ENCODE peak calls at places on chromosomes 11 and 22, in five cellular contexts. C is GM12878, Y is K562, R is H1, I is HepG2. A is an unnamed sample.

GRCh38 chr11:77557553-77557952 is 32.2 kb upstream of the AQP11 start:
- DNase-seq in I (peak), Y (no peak), C (no peak), R (no peak), A (no peak)

GRCh38 chr11:71420455-71421241 is 27.5 kb downstream of the DHCR7 start:
- DNase-seq in Y (peak), I (peak), C (peak), R (peak), A (peak)

GRCh38 chr11:4551346-4551979 is 6.5 kb downstream of the OR52M1 start:
- DNase-seq in I (peak), C (no peak), R (no peak), Y (peak), A (no peak)

GRCh38 chr22:19875061-19875530 is 20.4 kb upstream of the GNB1L start:
- DNase-seq in R (no peak), I (no peak), Y (no peak), C (no peak), A (no peak)

GRCh38 chr22:23285734-23286133 is 105.4 kb downstream of the BCR start:
- DNase-seq in C (no peak), I (no peak), R (no peak), Y (peak), A (no peak)

GRCh38 chr11:64148200-64148916 is 17.6 kb downstream of the MACROD1 start:
- DNase-seq in I (peak), C (no peak), R (peak), Y (peak), A (peak)

GRCh38 chr11:65506316-65506769 is 7.5 kb downstream of the MALAT1 start:
- DNase-seq in C (no peak), I (no peak), Y (no peak), R (no peak), A (no peak)

GRCh38 chr11:119697882-119698281 is 31.1 kb downstream of the NECTIN1 start:
- DNase-seq in I (no peak), Y (no peak), R (no peak), C (no peak), A (no peak)

GRCh38 chr11:118572075-118572913 is at the start of gene ARCN1:
- DNase-seq in Y (peak), C (peak), R (peak), I (peak), A (peak)

DNA sequence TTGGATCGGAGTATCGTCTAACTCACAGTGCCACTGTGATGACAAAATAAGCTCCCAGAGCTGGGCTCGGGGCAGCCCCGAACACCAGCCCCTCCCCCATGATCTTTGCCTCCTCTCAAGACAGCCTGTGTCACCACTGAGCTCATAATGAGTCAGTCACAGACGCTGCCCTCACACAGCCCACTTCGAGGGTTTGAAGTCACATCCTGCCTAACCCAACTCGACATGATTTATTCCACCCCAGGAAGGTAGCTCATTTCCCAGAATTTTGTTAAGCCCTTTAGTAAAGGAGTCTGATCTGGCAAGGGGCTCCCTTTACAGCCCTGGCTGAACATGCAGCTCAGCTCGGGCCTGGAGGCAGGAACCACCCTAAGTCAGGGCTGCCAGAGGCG is 22.8 kb downstream of the MYH9 start:
- DNase-seq in R (no peak), Y (peak), C (no peak), I (no peak), A (peak)
- TF ChIP-seq POLR2AphosphoS5 in R (no peak), Y (no peak), C (peak), I (no peak), A (no peak)

DNA sequence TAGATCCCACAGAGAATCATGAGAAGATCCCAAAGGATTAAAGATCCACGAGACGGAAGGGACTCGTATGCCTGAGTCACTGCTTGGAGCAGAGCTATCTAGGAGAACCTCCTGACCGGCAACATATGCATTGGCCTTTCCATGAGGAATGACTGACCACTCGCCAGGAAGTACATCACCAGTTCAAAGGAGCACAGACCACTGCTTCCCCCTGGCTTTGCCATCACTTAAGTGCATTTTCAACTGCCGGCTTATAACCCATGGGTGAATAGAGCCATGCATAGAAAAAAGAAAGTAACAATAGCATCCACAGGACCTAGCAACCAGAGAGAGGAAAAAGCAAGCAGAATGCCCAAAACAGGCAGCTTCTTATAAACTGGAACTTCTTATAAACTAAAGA is 98.3 kb upstream of the ZC3H12C start:
- DNase-seq in Y (no peak), R (no peak), I (no peak), C (no peak), A (no peak)
- TF ChIP-seq JUND in Y (no peak), R (no peak), I (no peak), C (no peak), A (no peak)

DNA sequence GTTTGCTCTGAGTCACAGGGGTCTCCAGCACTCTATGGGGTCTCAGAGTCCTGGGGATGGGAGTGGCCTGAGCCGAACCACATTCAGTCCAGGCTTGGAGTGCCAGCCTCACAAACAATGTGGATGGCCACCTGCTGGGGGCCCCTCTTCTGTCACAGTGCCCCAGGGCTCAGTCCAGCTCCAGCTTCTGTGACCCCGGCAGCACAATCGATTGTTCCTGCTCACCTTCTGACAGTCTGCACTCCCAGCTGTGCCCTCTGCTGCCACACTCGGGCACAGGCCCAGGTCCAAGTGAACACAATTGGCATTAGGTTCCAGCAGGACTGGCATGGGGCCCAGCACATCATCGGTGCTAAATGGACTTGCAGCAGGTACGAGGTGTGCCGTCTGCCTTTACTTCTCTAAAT is 84.8 kb downstream of the TP53I11 start:
- DNase-seq in R (no peak), C (no peak), I (no peak), Y (no peak), A (no peak)
- TF ChIP-seq ATF3 in R (no peak), C (no peak), I (no peak), Y (no peak), A (no peak)

GRCh38 chr22:47309946-47310345 is 547.5 kb downstream of the TBC1D22A start:
- DNase-seq in C (no peak), R (no peak), I (no peak), Y (no peak), A (no peak)
- TF ChIP-seq POLR2AphosphoS5 in C (no peak), R (no peak), I (no peak), Y (no peak), A (no peak)

DNA sequence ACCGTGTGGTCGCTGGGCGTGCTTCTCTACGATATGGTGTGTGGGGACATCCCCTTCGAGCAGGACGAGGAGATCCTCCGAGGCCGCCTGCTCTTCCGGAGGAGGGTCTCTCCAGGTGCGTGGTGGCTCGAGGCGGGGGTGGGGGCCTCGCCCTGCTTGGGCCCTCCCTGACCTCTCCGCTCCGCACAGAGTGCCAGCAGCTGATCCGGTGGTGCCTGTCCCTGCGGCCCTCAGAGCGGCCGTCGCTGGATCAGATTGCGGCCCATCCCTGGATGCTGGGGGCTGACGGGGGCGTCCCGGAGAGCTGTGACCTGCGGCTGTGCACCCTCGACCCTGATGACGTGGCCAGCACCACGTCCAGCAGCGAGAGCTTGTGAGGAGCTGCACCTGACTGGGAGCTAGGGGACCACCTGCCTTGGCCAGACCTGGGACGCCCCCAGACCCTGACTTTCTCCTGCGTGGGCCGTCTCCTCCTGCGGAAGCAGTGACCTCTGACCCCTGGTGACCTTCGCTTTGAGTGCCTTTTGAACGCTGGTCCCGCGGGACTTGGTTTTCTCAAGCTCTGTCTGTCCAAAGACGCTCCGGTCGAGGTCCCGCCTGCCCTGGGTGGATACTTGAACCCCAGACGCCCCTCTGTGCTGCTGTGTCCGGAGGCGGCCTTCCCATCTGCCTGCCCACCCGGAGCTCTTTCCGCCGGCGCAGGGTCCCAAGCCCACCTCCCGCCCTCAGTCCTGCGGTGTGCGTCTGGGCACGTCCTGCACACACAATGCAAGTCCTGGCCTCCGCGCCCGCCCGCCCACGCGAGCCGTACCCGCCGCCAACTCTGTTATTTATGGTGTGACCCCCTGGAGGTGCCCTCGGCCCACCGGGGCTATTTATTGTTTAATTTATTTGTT is 2.4 kb downstream of the PIM3 start:
- DNase-seq in C (no peak), R (no peak), Y (no peak), I (no peak), A (no peak)
- TF ChIP-seq JUND in C (no peak), R (no peak), Y (peak), I (no peak), A (no peak)

GRCh38 chr11:21514298-21514697 is 678.6 kb upstream of the ANO5 start:
- DNase-seq in Y (no peak), R (no peak), C (no peak), I (peak), A (no peak)

DNA sequence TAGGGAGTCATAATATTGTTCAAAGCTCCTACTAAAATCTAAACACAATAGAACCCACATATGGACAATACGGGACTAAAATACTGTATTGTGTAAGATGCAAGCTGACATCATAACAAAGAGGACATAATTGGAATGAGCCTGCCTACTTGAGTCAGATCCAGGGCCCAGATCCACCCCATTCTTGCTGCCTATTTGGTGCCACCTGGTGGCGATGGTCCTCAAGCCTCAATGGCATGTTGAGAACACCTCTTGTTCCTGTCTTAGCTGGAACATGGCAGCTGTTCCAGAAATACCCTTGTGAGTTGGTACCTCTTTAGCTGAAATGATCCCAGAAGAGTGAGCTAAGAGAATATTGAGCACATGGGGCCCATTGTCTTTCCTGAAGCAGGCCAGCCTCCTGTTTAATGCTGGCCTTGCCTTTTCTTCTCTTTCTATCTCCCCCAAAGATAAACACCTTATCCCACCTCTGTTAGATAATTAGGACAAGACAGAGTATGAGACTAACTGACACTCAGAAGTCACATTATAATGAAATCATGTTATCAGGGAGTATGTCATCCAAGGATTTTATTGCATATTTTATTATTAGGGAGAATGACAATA is 680.9 kb upstream of the ANO5 start:
- DNase-seq in R (peak), Y (peak), C (no peak), I (peak), A (peak)
- TF ChIP-seq ATF3 in R (no peak), Y (no peak), C (no peak), I (no peak), A (no peak)

GRCh38 chr11:18705651-18706281 is 7.2 kb downstream of the TMEM86A start:
- DNase-seq in Y (no peak), C (no peak), R (no peak), I (no peak), A (no peak)
- TF ChIP-seq POLR2AphosphoS5 in Y (no peak), C (no peak), R (no peak), I (no peak), A (no peak)

GRCh38 chr11:112469376-112469775 is 208.7 kb upstream of the PLET1 start:
- DNase-seq in R (no peak), C (no peak), Y (no peak), I (no peak), A (no peak)
- TF ChIP-seq JUND in R (no peak), C (no peak), Y (no peak), I (no peak), A (no peak)

GRCh38 chr11:337711-338110 is 17.1 kb upstream of the IFITM3 start:
- DNase-seq in I (no peak), C (no peak), Y (no peak), R (no peak), A (no peak)

GRCh38 chr11:339963-340362 is 19.3 kb upstream of the IFITM3 start:
- DNase-seq in Y (no peak), I (no peak), R (no peak), C (no peak), A (no peak)

GRCh38 chr11:336666-337002 is 16.0 kb upstream of the IFITM3 start:
- DNase-seq in I (no peak), C (no peak), Y (peak), R (no peak), A (no peak)

GRCh38 chr11:342328-342727 is 21.7 kb upstream of the IFITM3 start:
- DNase-seq in Y (peak), R (no peak), I (no peak), C (no peak), A (no peak)

DNA sequence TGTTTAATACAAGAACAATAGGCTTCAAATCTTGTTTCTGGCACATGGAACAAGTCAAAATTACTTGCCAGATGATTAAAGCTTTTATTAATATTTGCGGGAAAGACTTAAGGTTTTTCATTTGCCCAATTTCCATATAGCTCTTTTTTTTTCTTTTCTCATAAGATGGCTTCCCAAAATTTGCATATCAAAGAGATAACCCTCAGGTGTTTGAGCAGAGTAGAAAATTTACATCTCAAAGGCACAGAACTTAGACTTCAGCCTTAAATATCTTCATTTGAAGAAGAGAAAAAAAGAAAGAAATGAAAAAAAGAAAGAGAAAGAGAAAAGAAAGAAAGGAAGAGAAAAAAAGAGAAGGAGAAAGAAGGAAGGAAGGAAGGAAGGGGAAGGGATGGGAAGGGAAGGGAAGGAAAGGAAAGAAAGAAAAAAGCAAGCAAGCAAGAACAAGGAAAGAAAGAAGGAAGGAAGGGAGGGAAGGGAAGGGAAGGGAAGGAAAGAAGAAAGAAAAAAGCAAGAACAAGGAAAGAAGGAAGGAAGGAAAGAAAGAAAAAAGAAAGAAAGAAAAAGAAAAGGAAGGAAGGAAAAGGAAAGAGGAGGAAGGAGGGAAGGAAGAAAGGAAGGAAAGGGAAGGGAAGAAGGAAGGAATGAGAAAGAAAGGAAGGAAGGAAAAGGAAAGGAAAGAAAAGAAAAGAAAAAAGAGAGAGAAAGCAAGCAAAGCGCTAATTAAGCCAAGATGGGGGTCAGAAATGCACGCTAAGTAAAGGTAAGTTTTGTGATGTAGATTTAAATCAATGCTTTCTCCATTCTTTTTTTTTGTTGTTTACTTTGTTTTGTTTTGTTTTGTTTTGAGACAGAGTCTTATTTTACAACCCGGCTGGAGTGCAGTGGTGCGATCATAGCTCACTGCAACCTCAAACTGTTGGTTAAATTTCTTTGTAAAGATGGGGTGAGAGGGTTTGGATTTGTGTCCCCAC is 20.2 kb upstream of the IFITM3 start:
- DNase-seq in I (no peak), C (no peak), R (no peak), Y (no peak), A (no peak)
- TF ChIP-seq ATF3 in I (no peak), C (no peak), R (no peak), Y (no peak), A (no peak)